ENCODE peak calls at places on chromosomes 12 and 14, in ten cellular contexts. One of them, this sample, is unnamed.
A peak's percentile ranks its signal among the peaks of the same experiment; 100 is the strongest.

GRCh38 chr12:6161124-6161882 is 36.8 kb upstream of the VWF start:
- DNase-seq in Panc1: no peak
- DNase-seq in left ventricle myocardium inferior: peak; percentile 55
- DNase-seq in stomach: no peak
- DNase-seq in GM12865: no peak
- DNase-seq in A549: no peak
- DNase-seq in foreskin fibroblast: peak; percentile 78
- DNase-seq in PC-3: no peak
- DNase-seq in CD8-positive, alpha-beta T cell: no peak
- DNase-seq in Karpas-422: no peak
- DNase-seq in this sample: no peak

GRCh38 chr12:3772380-3772779 is 19.5 kb upstream of the CRACR2A start:
- DNase-seq in Panc1: no peak
- DNase-seq in left ventricle myocardium inferior: no peak
- DNase-seq in stomach: no peak
- DNase-seq in GM12865: no peak
- DNase-seq in A549: no peak
- DNase-seq in foreskin fibroblast: peak; percentile 81
- DNase-seq in PC-3: no peak
- DNase-seq in CD8-positive, alpha-beta T cell: no peak
- DNase-seq in Karpas-422: no peak
- DNase-seq in this sample: no peak

GRCh38 chr14:68509188-68509953 is 283.5 kb downstream of the ZFP36L1 start:
- DNase-seq in Panc1: no peak
- DNase-seq in left ventricle myocardium inferior: no peak
- DNase-seq in stomach: no peak
- DNase-seq in GM12865: no peak
- DNase-seq in A549: no peak
- DNase-seq in foreskin fibroblast: no peak
- DNase-seq in PC-3: no peak
- DNase-seq in CD8-positive, alpha-beta T cell: no peak
- DNase-seq in Karpas-422: no peak
- DNase-seq in this sample: no peak

GRCh38 chr12:51328587-51328986 is 4.6 kb upstream of the BIN2 start:
- DNase-seq in Panc1: no peak
- DNase-seq in left ventricle myocardium inferior: no peak
- DNase-seq in stomach: no peak
- DNase-seq in GM12865: no peak
- DNase-seq in A549: no peak
- DNase-seq in foreskin fibroblast: no peak
- DNase-seq in PC-3: no peak
- DNase-seq in CD8-positive, alpha-beta T cell: no peak
- DNase-seq in Karpas-422: no peak
- DNase-seq in this sample: no peak

GRCh38 chr12:132410849-132411248 is 79.1 kb upstream of the FBRSL1 start:
- DNase-seq in Panc1: no peak
- DNase-seq in left ventricle myocardium inferior: no peak
- DNase-seq in stomach: no peak
- DNase-seq in GM12865: no peak
- DNase-seq in A549: no peak
- DNase-seq in foreskin fibroblast: no peak
- DNase-seq in PC-3: no peak
- DNase-seq in CD8-positive, alpha-beta T cell: no peak
- DNase-seq in Karpas-422: no peak
- DNase-seq in this sample: no peak

GRCh38 chr14:59425322-59425945 is 39.7 kb downstream of the GPR135 start:
- DNase-seq in Panc1: no peak
- DNase-seq in left ventricle myocardium inferior: peak; percentile 38
- DNase-seq in stomach: no peak
- DNase-seq in GM12865: no peak
- DNase-seq in A549: no peak
- DNase-seq in foreskin fibroblast: peak; percentile 84
- DNase-seq in PC-3: peak; percentile 41
- DNase-seq in CD8-positive, alpha-beta T cell: no peak
- DNase-seq in Karpas-422: no peak
- DNase-seq in this sample: no peak

GRCh38 chr12:56078931-56079728 is 835 bp upstream of the ERBB3 start:
- DNase-seq in Panc1: peak; percentile 83
- DNase-seq in left ventricle myocardium inferior: peak; percentile 83
- DNase-seq in stomach: peak; percentile 95
- DNase-seq in GM12865: peak; percentile 48
- DNase-seq in A549: peak; percentile 95
- DNase-seq in foreskin fibroblast: peak; percentile 96
- DNase-seq in PC-3: peak; percentile 89
- DNase-seq in CD8-positive, alpha-beta T cell: peak; percentile 35
- DNase-seq in Karpas-422: peak; percentile 53
- DNase-seq in this sample: peak; percentile 39

GRCh38 chr14:70804556-70805162 is 4.7 kb downstream of the MAP3K9 start:
- DNase-seq in Panc1: no peak
- DNase-seq in left ventricle myocardium inferior: no peak
- DNase-seq in stomach: no peak
- DNase-seq in GM12865: no peak
- DNase-seq in A549: no peak
- DNase-seq in foreskin fibroblast: peak; percentile 48
- DNase-seq in PC-3: peak; percentile 30
- DNase-seq in CD8-positive, alpha-beta T cell: no peak
- DNase-seq in Karpas-422: peak; percentile 69
- DNase-seq in this sample: no peak

GRCh38 chr12:104680506-104680905 is 223.8 kb downstream of the CHST11 start:
- DNase-seq in Panc1: no peak
- DNase-seq in left ventricle myocardium inferior: no peak
- DNase-seq in stomach: no peak
- DNase-seq in GM12865: no peak
- DNase-seq in A549: no peak
- DNase-seq in foreskin fibroblast: no peak
- DNase-seq in PC-3: no peak
- DNase-seq in CD8-positive, alpha-beta T cell: no peak
- DNase-seq in Karpas-422: no peak
- DNase-seq in this sample: no peak

DNA sequence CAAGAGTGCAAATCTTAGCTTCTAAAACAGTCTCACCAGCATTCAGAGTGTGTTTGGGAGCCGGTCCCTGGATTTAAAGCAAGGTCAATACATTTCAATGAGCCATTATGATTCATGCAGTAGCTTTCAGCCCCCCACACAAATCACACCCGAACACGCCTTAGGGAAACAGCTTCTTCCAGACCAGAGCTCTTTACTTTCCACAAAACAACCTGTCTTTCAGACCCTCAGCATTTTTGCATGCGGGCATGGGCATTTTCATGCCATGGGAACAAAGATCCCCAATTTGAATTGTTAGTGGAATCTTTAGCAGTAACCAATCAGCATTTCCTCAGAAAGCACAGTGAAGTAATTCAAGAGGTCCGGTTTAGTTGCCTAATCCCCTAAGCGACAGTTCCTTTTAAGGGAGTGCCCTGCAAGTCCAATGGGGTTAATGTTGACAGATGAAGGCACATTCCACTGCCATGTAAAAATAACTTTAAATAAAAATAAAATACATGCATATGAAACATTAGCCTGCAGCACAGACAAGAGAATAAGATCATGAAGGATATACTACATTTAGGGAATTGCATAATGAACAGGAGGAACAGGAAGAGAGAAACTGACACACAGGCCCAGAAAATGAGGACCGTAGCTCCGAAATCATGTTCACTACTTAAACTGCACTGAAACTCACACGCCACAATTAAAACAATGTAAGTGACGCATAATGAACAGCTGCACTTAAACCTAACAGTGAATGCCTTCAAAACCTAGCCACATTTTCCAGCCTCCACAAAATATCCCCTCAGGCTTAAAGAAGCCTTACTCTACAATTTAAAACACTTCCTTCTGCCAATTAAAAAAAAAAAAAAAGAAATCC is 4.0 kb downstream of the VPS37B start:
- DNase-seq in Panc1: no peak
- DNase-seq in left ventricle myocardium inferior: no peak
- DNase-seq in stomach: no peak
- DNase-seq in GM12865: no peak
- DNase-seq in A549: peak; percentile 52
- DNase-seq in foreskin fibroblast: peak; percentile 71
- DNase-seq in PC-3: peak; percentile 88
- DNase-seq in CD8-positive, alpha-beta T cell: no peak
- DNase-seq in Karpas-422: no peak
- DNase-seq in this sample: no peak
- H3K4me3 ChIP-seq in Panc1: peak overlapping the region; percentile 91
- H3K4me3 ChIP-seq in left ventricle myocardium inferior: peak overlapping the region; percentile 43
- H3K4me3 ChIP-seq in stomach: peak overlapping the region; percentile 9
- H3K4me3 ChIP-seq in GM12865: no peak overlapping the region
- H3K4me3 ChIP-seq in A549: no peak overlapping the region
- H3K4me3 ChIP-seq in foreskin fibroblast: peak overlapping the region; percentile 36
- H3K4me3 ChIP-seq in PC-3: peak overlapping the region; percentile 89
- H3K4me3 ChIP-seq in CD8-positive, alpha-beta T cell: no peak overlapping the region
- H3K4me3 ChIP-seq in Karpas-422: no peak overlapping the region
- H3K4me3 ChIP-seq in this sample: no peak overlapping the region

DNA sequence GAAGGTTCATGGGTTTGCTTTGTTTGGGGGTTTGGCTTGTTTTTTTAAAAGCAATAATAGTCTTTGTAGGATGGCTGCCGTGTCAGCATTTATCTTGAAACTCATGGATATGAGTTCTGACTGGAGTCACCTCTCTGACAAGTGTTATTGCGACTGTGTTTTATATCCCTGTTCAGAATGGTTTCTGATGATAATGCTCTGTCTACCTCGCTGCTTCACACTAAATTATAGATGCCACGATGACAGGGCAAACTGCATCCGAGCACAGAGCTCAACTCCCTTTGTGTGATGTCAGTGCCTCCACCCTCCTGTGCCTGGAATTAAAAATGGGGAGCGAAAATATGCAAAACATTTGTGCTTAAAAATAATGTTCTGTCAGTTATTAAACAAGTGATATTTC is 250.8 kb downstream of the EGLN3 start:
- DNase-seq in Panc1: no peak
- DNase-seq in left ventricle myocardium inferior: no peak
- DNase-seq in stomach: no peak
- DNase-seq in GM12865: no peak
- DNase-seq in A549: no peak
- DNase-seq in foreskin fibroblast: no peak
- DNase-seq in PC-3: no peak
- DNase-seq in CD8-positive, alpha-beta T cell: no peak
- DNase-seq in Karpas-422: peak; percentile 59
- DNase-seq in this sample: no peak
- H3K4me3 ChIP-seq in Panc1: no peak overlapping the region
- H3K4me3 ChIP-seq in left ventricle myocardium inferior: no peak overlapping the region
- H3K4me3 ChIP-seq in stomach: no peak overlapping the region
- H3K4me3 ChIP-seq in GM12865: no peak overlapping the region
- H3K4me3 ChIP-seq in A549: no peak overlapping the region
- H3K4me3 ChIP-seq in foreskin fibroblast: no peak overlapping the region
- H3K4me3 ChIP-seq in PC-3: no peak overlapping the region
- H3K4me3 ChIP-seq in CD8-positive, alpha-beta T cell: no peak overlapping the region
- H3K4me3 ChIP-seq in Karpas-422: no peak overlapping the region
- H3K4me3 ChIP-seq in this sample: no peak overlapping the region

GRCh38 chr14:90509403-90509802 is 112.6 kb downstream of the CALM1 start:
- DNase-seq in Panc1: no peak
- DNase-seq in left ventricle myocardium inferior: no peak
- DNase-seq in stomach: no peak
- DNase-seq in GM12865: no peak
- DNase-seq in A549: no peak
- DNase-seq in foreskin fibroblast: no peak
- DNase-seq in PC-3: peak; percentile 36
- DNase-seq in CD8-positive, alpha-beta T cell: no peak
- DNase-seq in Karpas-422: no peak
- DNase-seq in this sample: no peak
- H3K4me3 ChIP-seq in Panc1: no peak overlapping the region
- H3K4me3 ChIP-seq in left ventricle myocardium inferior: no peak overlapping the region
- H3K4me3 ChIP-seq in stomach: no peak overlapping the region
- H3K4me3 ChIP-seq in GM12865: no peak overlapping the region
- H3K4me3 ChIP-seq in A549: no peak overlapping the region
- H3K4me3 ChIP-seq in foreskin fibroblast: no peak overlapping the region
- H3K4me3 ChIP-seq in PC-3: no peak overlapping the region
- H3K4me3 ChIP-seq in CD8-positive, alpha-beta T cell: no peak overlapping the region
- H3K4me3 ChIP-seq in Karpas-422: no peak overlapping the region
- H3K4me3 ChIP-seq in this sample: no peak overlapping the region

GRCh38 chr12:120873231-120873630 is 30.9 kb downstream of the SPPL3 start:
- DNase-seq in Panc1: no peak
- DNase-seq in left ventricle myocardium inferior: no peak
- DNase-seq in stomach: no peak
- DNase-seq in GM12865: no peak
- DNase-seq in A549: no peak
- DNase-seq in foreskin fibroblast: no peak
- DNase-seq in PC-3: no peak
- DNase-seq in CD8-positive, alpha-beta T cell: no peak
- DNase-seq in Karpas-422: no peak
- DNase-seq in this sample: no peak
- H3K4me3 ChIP-seq in Panc1: no peak overlapping the region
- H3K4me3 ChIP-seq in left ventricle myocardium inferior: no peak overlapping the region
- H3K4me3 ChIP-seq in stomach: no peak overlapping the region
- H3K4me3 ChIP-seq in GM12865: no peak overlapping the region
- H3K4me3 ChIP-seq in A549: no peak overlapping the region
- H3K4me3 ChIP-seq in foreskin fibroblast: no peak overlapping the region
- H3K4me3 ChIP-seq in PC-3: no peak overlapping the region
- H3K4me3 ChIP-seq in CD8-positive, alpha-beta T cell: no peak overlapping the region
- H3K4me3 ChIP-seq in Karpas-422: no peak overlapping the region
- H3K4me3 ChIP-seq in this sample: no peak overlapping the region

This sample was measured in CD4-positive, alpha-beta memory T cell.